ENCODE peak calls at places on chromosomes 5 and 9, in seven cellular contexts. C is WTC11, R is astrocyte of the spinal cord, H is tibial artery, J is left colon, A is fibroblast of gingiva, M is NAMALWA. V is an unnamed sample.

GRCh38 chr5:8729437-8729836 is 816.4 kb downstream of the SEMA5A start:
- DNase-seq in C (no peak), R (peak), H (no peak), J (no peak), A (peak), M (no peak), V (no peak)

GRCh38 chr5:81233080-81233634 is at the start of gene CKMT2:
- DNase-seq in C (peak), R (peak), H (peak), J (peak), A (peak), M (no peak), V (no peak)

GRCh38 chr5:85896499-85896898 is 721.2 kb upstream of the COX7C start:
- DNase-seq in C (no peak), R (no peak), H (no peak), J (no peak), A (no peak), M (no peak), V (no peak)

GRCh38 chr5:6489786-6490185 is 41.1 kb downstream of the UBE2QL1 start:
- DNase-seq in C (no peak), R (no peak), H (no peak), J (no peak), A (no peak), M (no peak), V (no peak)

GRCh38 chr5:178349147-178349527 is 116.5 kb upstream of the PHYKPL start:
- DNase-seq in C (no peak), R (no peak), H (no peak), J (no peak), A (no peak), M (no peak), V (no peak)

GRCh38 chr5:177390363-177391300 is 6.4 kb downstream of the SLC34A1 start:
- DNase-seq in C (peak), R (peak), H (peak), J (peak), A (peak), M (peak), V (no peak)

GRCh38 chr9:119005162-119005561 is 364.1 kb downstream of the BRINP1 start:
- DNase-seq in C (no peak), R (no peak), H (no peak), J (no peak), A (no peak), M (no peak), V (no peak)

GRCh38 chr9:113398796-113399195 is 2.3 kb downstream of the ALAD start:
- DNase-seq in C (no peak), R (peak), H (no peak), J (no peak), A (no peak), M (no peak), V (no peak)

GRCh38 chr9:15277400-15278137 is 29.4 kb downstream of the TTC39B start:
- DNase-seq in C (no peak), R (peak), H (no peak), J (no peak), A (no peak), M (peak), V (peak)

GRCh38 chr9:108634164-108634563 is 221.6 kb downstream of the ACTL7B start:
- DNase-seq in C (no peak), R (no peak), H (no peak), J (peak), A (peak), M (no peak), V (no peak)

GRCh38 chr5:42268630-42269029 is 154.6 kb upstream of the GHR start:
- DNase-seq in C (no peak), R (peak), H (no peak), J (no peak), A (peak), M (no peak), V (no peak)

GRCh38 chr9:27925815-27926214 is 352.5 kb upstream of the C9orf72 start:
- DNase-seq in C (no peak), R (no peak), H (no peak), J (no peak), A (no peak), M (no peak), V (no peak)

GRCh38 chr5:72408602-72409001 is 88.4 kb downstream of the PTCD2 start:
- DNase-seq in C (no peak), R (no peak), H (no peak), J (no peak), A (peak), M (no peak), V (no peak)

GRCh38 chr9:121527371-121527770 is 27.7 kb upstream of the GGTA1 start:
- DNase-seq in C (no peak), R (no peak), H (no peak), J (no peak), A (no peak), M (no peak), V (no peak)

GRCh38 chr5:27266184-27266583 is 227.8 kb upstream of the CDH9 start:
- DNase-seq in C (no peak), R (peak), H (no peak), J (no peak), A (no peak), M (no peak), V (peak)